ENCODE peak calls at places on chromosomes 16 and 17, in six cellular contexts. One of them, this sample, is unnamed.

GRCh38 chr17:45646288-45646988 is 137.7 kb upstream of the CRHR1 start:
- DNase-seq in stimulated activated CD4-positive, alpha-beta T cell treated with anti-CD3 and anti-CD28 coated beads, TNF-alpha, amount 100 ng/mL, for 24 hours: no peak
- DNase-seq in HT1080: no peak
- DNase-seq in RPMI8226: no peak
- DNase-seq in RWPE1: no peak
- DNase-seq in ACHN: no peak
- DNase-seq in this sample: no peak

GRCh38 chr16:58034128-58034685 is 8.7 kb downstream of the MMP15 start:
- DNase-seq in RPMI8226: no peak
- DNase-seq in stimulated activated CD4-positive, alpha-beta T cell treated with anti-CD3 and anti-CD28 coated beads, TNF-alpha, amount 100 ng/mL, for 24 hours: no peak
- DNase-seq in HT1080: no peak
- DNase-seq in RWPE1: no peak
- DNase-seq in ACHN: no peak
- DNase-seq in this sample: no peak

GRCh38 chr17:34358631-34359030 is 2.4 kb downstream of the CCL13 start:
- DNase-seq in RPMI8226: no peak
- DNase-seq in RWPE1: no peak
- DNase-seq in HT1080: no peak
- DNase-seq in stimulated activated CD4-positive, alpha-beta T cell treated with anti-CD3 and anti-CD28 coated beads, TNF-alpha, amount 100 ng/mL, for 24 hours: no peak
- DNase-seq in ACHN: no peak
- DNase-seq in this sample: no peak

GRCh38 chr16:74743668-74744299 is 30.8 kb downstream of the FA2H start:
- DNase-seq in stimulated activated CD4-positive, alpha-beta T cell treated with anti-CD3 and anti-CD28 coated beads, TNF-alpha, amount 100 ng/mL, for 24 hours: no peak
- DNase-seq in ACHN: peak
- DNase-seq in RPMI8226: no peak
- DNase-seq in HT1080: peak
- DNase-seq in RWPE1: peak
- DNase-seq in this sample: peak

GRCh38 chr16:24098896-24099295 is 157.2 kb upstream of the CACNG3 start:
- DNase-seq in RPMI8226: no peak
- DNase-seq in HT1080: no peak
- DNase-seq in stimulated activated CD4-positive, alpha-beta T cell treated with anti-CD3 and anti-CD28 coated beads, TNF-alpha, amount 100 ng/mL, for 24 hours: no peak
- DNase-seq in ACHN: no peak
- DNase-seq in RWPE1: no peak
- DNase-seq in this sample: peak

GRCh38 chr17:45241315-45242011 is 19.8 kb downstream of the FMNL1 start:
- DNase-seq in RPMI8226: no peak
- DNase-seq in stimulated activated CD4-positive, alpha-beta T cell treated with anti-CD3 and anti-CD28 coated beads, TNF-alpha, amount 100 ng/mL, for 24 hours: no peak
- DNase-seq in RWPE1: no peak
- DNase-seq in ACHN: no peak
- DNase-seq in HT1080: no peak
- DNase-seq in this sample: peak

GRCh38 chr17:57989011-57989345 is 924 bp upstream of the VEZF1 start:
- DNase-seq in ACHN: no peak
- DNase-seq in stimulated activated CD4-positive, alpha-beta T cell treated with anti-CD3 and anti-CD28 coated beads, TNF-alpha, amount 100 ng/mL, for 24 hours: no peak
- DNase-seq in RPMI8226: no peak
- DNase-seq in RWPE1: no peak
- DNase-seq in HT1080: no peak
- DNase-seq in this sample: peak

GRCh38 chr16:19595043-19595767 is 39.7 kb downstream of the VPS35L start:
- DNase-seq in stimulated activated CD4-positive, alpha-beta T cell treated with anti-CD3 and anti-CD28 coated beads, TNF-alpha, amount 100 ng/mL, for 24 hours: no peak
- DNase-seq in ACHN: no peak
- DNase-seq in HT1080: peak
- DNase-seq in RWPE1: peak
- DNase-seq in RPMI8226: no peak
- DNase-seq in this sample: no peak

GRCh38 chr16:89190150-89190958 is 10.0 kb downstream of the SLC22A31 start:
- DNase-seq in RWPE1: no peak
- DNase-seq in HT1080: no peak
- DNase-seq in stimulated activated CD4-positive, alpha-beta T cell treated with anti-CD3 and anti-CD28 coated beads, TNF-alpha, amount 100 ng/mL, for 24 hours: no peak
- DNase-seq in ACHN: no peak
- DNase-seq in RPMI8226: no peak
- DNase-seq in this sample: no peak

GRCh38 chr17:51166987-51167931 is 1.0 kb downstream of the NME2 start:
- DNase-seq in ACHN: peak
- DNase-seq in stimulated activated CD4-positive, alpha-beta T cell treated with anti-CD3 and anti-CD28 coated beads, TNF-alpha, amount 100 ng/mL, for 24 hours: peak
- DNase-seq in RPMI8226: peak
- DNase-seq in HT1080: peak
- DNase-seq in RWPE1: peak
- DNase-seq in this sample: peak

GRCh38 chr17:19460695-19461094 is 49.7 kb downstream of the RNF112 start:
- DNase-seq in stimulated activated CD4-positive, alpha-beta T cell treated with anti-CD3 and anti-CD28 coated beads, TNF-alpha, amount 100 ng/mL, for 24 hours: no peak
- DNase-seq in RPMI8226: no peak
- DNase-seq in RWPE1: no peak
- DNase-seq in ACHN: no peak
- DNase-seq in HT1080: no peak
- DNase-seq in this sample: peak

GRCh38 chr17:28598389-28598788 is 436 bp downstream of the SPAG5 start:
- DNase-seq in RPMI8226: peak
- DNase-seq in ACHN: no peak
- DNase-seq in RWPE1: no peak
- DNase-seq in HT1080: no peak
- DNase-seq in stimulated activated CD4-positive, alpha-beta T cell treated with anti-CD3 and anti-CD28 coated beads, TNF-alpha, amount 100 ng/mL, for 24 hours: no peak
- DNase-seq in this sample: peak

GRCh38 chr16:2003827-2004641 is 5.6 kb downstream of the ZNF598 start:
- DNase-seq in ACHN: peak
- DNase-seq in RWPE1: peak
- DNase-seq in RPMI8226: peak
- DNase-seq in stimulated activated CD4-positive, alpha-beta T cell treated with anti-CD3 and anti-CD28 coated beads, TNF-alpha, amount 100 ng/mL, for 24 hours: peak
- DNase-seq in HT1080: peak
- DNase-seq in this sample: peak

GRCh38 chr16:46918905-46919792 is 35.0 kb downstream of the GPT2 start:
- DNase-seq in ACHN: no peak
- DNase-seq in RWPE1: no peak
- DNase-seq in stimulated activated CD4-positive, alpha-beta T cell treated with anti-CD3 and anti-CD28 coated beads, TNF-alpha, amount 100 ng/mL, for 24 hours: peak
- DNase-seq in HT1080: no peak
- DNase-seq in RPMI8226: no peak
- DNase-seq in this sample: peak

GRCh38 chr17:72338304-72338703 is 217.5 kb downstream of the SOX9 start:
- DNase-seq in HT1080: no peak
- DNase-seq in stimulated activated CD4-positive, alpha-beta T cell treated with anti-CD3 and anti-CD28 coated beads, TNF-alpha, amount 100 ng/mL, for 24 hours: no peak
- DNase-seq in RPMI8226: no peak
- DNase-seq in RWPE1: no peak
- DNase-seq in ACHN: no peak
- DNase-seq in this sample: no peak

GRCh38 chr17:67970783-67971182 is 25.5 kb downstream of the C17orf58 start:
- DNase-seq in RPMI8226: no peak
- DNase-seq in ACHN: no peak
- DNase-seq in HT1080: no peak
- DNase-seq in RWPE1: no peak
- DNase-seq in stimulated activated CD4-positive, alpha-beta T cell treated with anti-CD3 and anti-CD28 coated beads, TNF-alpha, amount 100 ng/mL, for 24 hours: no peak
- DNase-seq in this sample: no peak

GRCh38 chr16:27237229-27238015 is 31.1 kb downstream of the NSMCE1 start:
- DNase-seq in ACHN: no peak
- DNase-seq in HT1080: no peak
- DNase-seq in RPMI8226: no peak
- DNase-seq in RWPE1: no peak
- DNase-seq in stimulated activated CD4-positive, alpha-beta T cell treated with anti-CD3 and anti-CD28 coated beads, TNF-alpha, amount 100 ng/mL, for 24 hours: peak
- DNase-seq in this sample: peak

GRCh38 chr16:11297492-11298142 is 16.5 kb upstream of the PRM1 start:
- DNase-seq in ACHN: peak
- DNase-seq in RPMI8226: peak
- DNase-seq in HT1080: peak
- DNase-seq in RWPE1: no peak
- DNase-seq in stimulated activated CD4-positive, alpha-beta T cell treated with anti-CD3 and anti-CD28 coated beads, TNF-alpha, amount 100 ng/mL, for 24 hours: peak
- DNase-seq in this sample: peak

GRCh38 chr16:87653234-87653633 is 50.9 kb downstream of the JPH3 start:
- DNase-seq in RWPE1: peak
- DNase-seq in HT1080: no peak
- DNase-seq in stimulated activated CD4-positive, alpha-beta T cell treated with anti-CD3 and anti-CD28 coated beads, TNF-alpha, amount 100 ng/mL, for 24 hours: no peak
- DNase-seq in RPMI8226: peak
- DNase-seq in ACHN: peak
- DNase-seq in this sample: peak

GRCh38 chr16:56615353-56615752 is 7.0 kb downstream of the MT2A start:
- DNase-seq in HT1080: peak
- DNase-seq in ACHN: no peak
- DNase-seq in RWPE1: no peak
- DNase-seq in RPMI8226: no peak
- DNase-seq in stimulated activated CD4-positive, alpha-beta T cell treated with anti-CD3 and anti-CD28 coated beads, TNF-alpha, amount 100 ng/mL, for 24 hours: no peak
- DNase-seq in this sample: no peak

GRCh38 chr17:50547736-50548083 is 736 bp downstream of the SPATA20 start:
- DNase-seq in RWPE1: no peak
- DNase-seq in stimulated activated CD4-positive, alpha-beta T cell treated with anti-CD3 and anti-CD28 coated beads, TNF-alpha, amount 100 ng/mL, for 24 hours: no peak
- DNase-seq in HT1080: no peak
- DNase-seq in ACHN: no peak
- DNase-seq in RPMI8226: no peak
- DNase-seq in this sample: peak

GRCh38 chr16:30637952-30638351 is 12.8 kb upstream of the PRR14 start:
- DNase-seq in RWPE1: peak
- DNase-seq in RPMI8226: peak
- DNase-seq in ACHN: peak
- DNase-seq in stimulated activated CD4-positive, alpha-beta T cell treated with anti-CD3 and anti-CD28 coated beads, TNF-alpha, amount 100 ng/mL, for 24 hours: no peak
- DNase-seq in HT1080: peak
- DNase-seq in this sample: peak

This sample was measured in NCI-H69.